ENCODE peak calls at places on chromosomes 7 and 10, in five cellular contexts. One of them, this sample, is unnamed.

GRCh38 chr7:151244156-151244870 is 4.2 kb downstream of the SMARCD3 start:
- DNase-seq in spleen: peak
- DNase-seq in IMR-90: peak
- DNase-seq in heart left ventricle: no peak
- DNase-seq in sigmoid colon: no peak
- DNase-seq in this sample: no peak

GRCh38 chr10:34505338-34505737 is 309.8 kb downstream of the PARD3 start:
- DNase-seq in spleen: no peak
- DNase-seq in IMR-90: no peak
- DNase-seq in heart left ventricle: no peak
- DNase-seq in sigmoid colon: no peak
- DNase-seq in this sample: no peak

GRCh38 chr7:155889636-155890508 is 77.6 kb upstream of the SHH start:
- DNase-seq in IMR-90: no peak
- DNase-seq in sigmoid colon: peak
- DNase-seq in spleen: peak
- DNase-seq in heart left ventricle: no peak
- DNase-seq in this sample: no peak

GRCh38 chr10:76540786-76541185 is 1096.8 kb downstream of the KCNMA1 start:
- DNase-seq in spleen: no peak
- DNase-seq in sigmoid colon: no peak
- DNase-seq in heart left ventricle: no peak
- DNase-seq in IMR-90: no peak
- DNase-seq in this sample: no peak

GRCh38 chr7:132061931-132062330 is 505.5 kb upstream of the PODXL start:
- DNase-seq in spleen: no peak
- DNase-seq in IMR-90: peak
- DNase-seq in sigmoid colon: no peak
- DNase-seq in heart left ventricle: no peak
- DNase-seq in this sample: no peak

GRCh38 chr7:5349005-5349380 is 66.2 kb downstream of the SLC29A4 start:
- DNase-seq in IMR-90: no peak
- DNase-seq in sigmoid colon: no peak
- DNase-seq in spleen: no peak
- DNase-seq in heart left ventricle: no peak
- DNase-seq in this sample: no peak

GRCh38 chr7:81873559-81873958 is 103.7 kb upstream of the HGF start:
- DNase-seq in sigmoid colon: no peak
- DNase-seq in IMR-90: peak
- DNase-seq in spleen: no peak
- DNase-seq in heart left ventricle: no peak
- DNase-seq in this sample: no peak

GRCh38 chr7:84271550-84271949 is 77.0 kb upstream of the SEMA3A start:
- DNase-seq in sigmoid colon: no peak
- DNase-seq in IMR-90: peak
- DNase-seq in heart left ventricle: no peak
- DNase-seq in spleen: no peak
- DNase-seq in this sample: no peak

GRCh38 chr7:91030680-91031079 is 233.6 kb upstream of the FZD1 start:
- DNase-seq in heart left ventricle: no peak
- DNase-seq in spleen: no peak
- DNase-seq in sigmoid colon: no peak
- DNase-seq in IMR-90: no peak
- DNase-seq in this sample: no peak

GRCh38 chr7:495761-496321 is 23.8 kb downstream of the PDGFA start:
- DNase-seq in sigmoid colon: peak
- DNase-seq in IMR-90: no peak
- DNase-seq in spleen: peak
- DNase-seq in heart left ventricle: peak
- DNase-seq in this sample: no peak

GRCh38 chr7:114825423-114825951 is 96.4 kb upstream of the MDFIC start:
- DNase-seq in spleen: no peak
- DNase-seq in IMR-90: no peak
- DNase-seq in sigmoid colon: no peak
- DNase-seq in heart left ventricle: no peak
- DNase-seq in this sample: no peak

GRCh38 chr7:97126483-97127171 is 9.1 kb downstream of the SDHAF3 start:
- DNase-seq in sigmoid colon: no peak
- DNase-seq in spleen: no peak
- DNase-seq in IMR-90: peak
- DNase-seq in heart left ventricle: no peak
- DNase-seq in this sample: no peak

GRCh38 chr7:70886547-70886946 is 245.4 kb upstream of the GALNT17 start:
- DNase-seq in IMR-90: no peak
- DNase-seq in heart left ventricle: no peak
- DNase-seq in sigmoid colon: no peak
- DNase-seq in spleen: no peak
- DNase-seq in this sample: no peak

GRCh38 chr10:113158183-113158582 is 208.1 kb downstream of the TCF7L2 start:
- DNase-seq in IMR-90: peak
- DNase-seq in spleen: no peak
- DNase-seq in heart left ventricle: no peak
- DNase-seq in sigmoid colon: no peak
- DNase-seq in this sample: no peak

GRCh38 chr10:131199646-131200045 is 111.9 kb downstream of the TCERG1L start:
- DNase-seq in heart left ventricle: no peak
- DNase-seq in sigmoid colon: peak
- DNase-seq in spleen: peak
- DNase-seq in IMR-90: no peak
- DNase-seq in this sample: peak

GRCh38 chr7:135690566-135690965 is 28.3 kb downstream of the STMP1 start:
- DNase-seq in heart left ventricle: no peak
- DNase-seq in spleen: no peak
- DNase-seq in sigmoid colon: no peak
- DNase-seq in IMR-90: peak
- DNase-seq in this sample: no peak

GRCh38 chr10:18713077-18713476 is 53.8 kb downstream of the ARL5B start:
- DNase-seq in spleen: no peak
- DNase-seq in heart left ventricle: no peak
- DNase-seq in sigmoid colon: no peak
- DNase-seq in IMR-90: peak
- DNase-seq in this sample: no peak

GRCh38 chr7:52260046-52260665 is 775.3 kb upstream of the POM121L12 start:
- DNase-seq in spleen: no peak
- DNase-seq in heart left ventricle: no peak
- DNase-seq in sigmoid colon: no peak
- DNase-seq in IMR-90: no peak
- DNase-seq in this sample: no peak

GRCh38 chr10:130421909-130422308 is 285.7 kb downstream of the GLRX3 start:
- DNase-seq in spleen: no peak
- DNase-seq in IMR-90: no peak
- DNase-seq in heart left ventricle: no peak
- DNase-seq in sigmoid colon: no peak
- DNase-seq in this sample: no peak

GRCh38 chr10:34102917-34103506 is 712.1 kb downstream of the PARD3 start:
- DNase-seq in heart left ventricle: no peak
- DNase-seq in sigmoid colon: no peak
- DNase-seq in IMR-90: peak
- DNase-seq in spleen: no peak
- DNase-seq in this sample: no peak

GRCh38 chr10:119538632-119539358 is 3.7 kb downstream of the RGS10 start:
- DNase-seq in IMR-90: no peak
- DNase-seq in spleen: no peak
- DNase-seq in sigmoid colon: peak
- DNase-seq in heart left ventricle: no peak
- DNase-seq in this sample: no peak

GRCh38 chr7:103735377-103735776 is 254.1 kb downstream of the RELN start:
- DNase-seq in sigmoid colon: no peak
- DNase-seq in heart left ventricle: no peak
- DNase-seq in IMR-90: peak
- DNase-seq in spleen: no peak
- DNase-seq in this sample: no peak

GRCh38 chr10:114265392-114266053 is 26.5 kb downstream of the VWA2 start:
- DNase-seq in sigmoid colon: peak
- DNase-seq in heart left ventricle: peak
- DNase-seq in IMR-90: no peak
- DNase-seq in spleen: no peak
- DNase-seq in this sample: no peak

GRCh38 chr7:54833021-54833467 is 74.0 kb upstream of the SEC61G start:
- DNase-seq in spleen: no peak
- DNase-seq in sigmoid colon: no peak
- DNase-seq in IMR-90: no peak
- DNase-seq in heart left ventricle: no peak
- DNase-seq in this sample: no peak

GRCh38 chr7:149147072-149147729 is at the start of gene ZNF398:
- DNase-seq in sigmoid colon: peak
- DNase-seq in spleen: peak
- DNase-seq in heart left ventricle: peak
- DNase-seq in IMR-90: peak
- DNase-seq in this sample: peak

GRCh38 chr7:8015095-8015745 is 46.6 kb downstream of the GLCCI1 start:
- DNase-seq in heart left ventricle: no peak
- DNase-seq in spleen: no peak
- DNase-seq in IMR-90: no peak
- DNase-seq in sigmoid colon: no peak
- DNase-seq in this sample: no peak

GRCh38 chr10:72334196-72334831 is 20.4 kb downstream of the DNAJB12 start:
- DNase-seq in spleen: peak
- DNase-seq in heart left ventricle: no peak
- DNase-seq in IMR-90: peak
- DNase-seq in sigmoid colon: no peak
- DNase-seq in this sample: peak

GRCh38 chr10:36725581-36726520 is 399.5 kb upstream of the ANKRD30A start:
- DNase-seq in spleen: peak
- DNase-seq in sigmoid colon: no peak
- DNase-seq in IMR-90: peak
- DNase-seq in heart left ventricle: peak
- DNase-seq in this sample: no peak

GRCh38 chr10:18659784-18660561 is 742 bp downstream of the ARL5B start:
- DNase-seq in sigmoid colon: no peak
- DNase-seq in IMR-90: peak
- DNase-seq in heart left ventricle: no peak
- DNase-seq in spleen: no peak
- DNase-seq in this sample: no peak

GRCh38 chr7:6497994-6498393 is 50.2 kb upstream of the DAGLB start:
- DNase-seq in sigmoid colon: no peak
- DNase-seq in heart left ventricle: no peak
- DNase-seq in IMR-90: no peak
- DNase-seq in spleen: no peak
- DNase-seq in this sample: no peak

GRCh38 chr10:84429926-84430520 is 101.6 kb downstream of the CCSER2 start:
- DNase-seq in sigmoid colon: no peak
- DNase-seq in IMR-90: peak
- DNase-seq in heart left ventricle: peak
- DNase-seq in spleen: peak
- DNase-seq in this sample: peak

GRCh38 chr7:30815016-30815854 is 44.0 kb downstream of the MINDY4 start:
- DNase-seq in sigmoid colon: peak
- DNase-seq in spleen: no peak
- DNase-seq in heart left ventricle: peak
- DNase-seq in IMR-90: no peak
- DNase-seq in this sample: no peak

GRCh38 chr10:103499881-103500280 is 6.4 kb downstream of the NEURL1 start:
- DNase-seq in IMR-90: peak
- DNase-seq in spleen: peak
- DNase-seq in heart left ventricle: no peak
- DNase-seq in sigmoid colon: no peak
- DNase-seq in this sample: no peak

GRCh38 chr10:124647421-124648130 is 96.6 kb downstream of the FAM53B start:
- DNase-seq in spleen: peak
- DNase-seq in heart left ventricle: peak
- DNase-seq in sigmoid colon: peak
- DNase-seq in IMR-90: peak
- DNase-seq in this sample: no peak
- TF ChIP-seq POLR2A in spleen: no peak
- TF ChIP-seq POLR2A in heart left ventricle: no peak
- TF ChIP-seq POLR2A in sigmoid colon: no peak
- TF ChIP-seq POLR2A in IMR-90: no peak
- TF ChIP-seq POLR2A in this sample: no peak

DNA sequence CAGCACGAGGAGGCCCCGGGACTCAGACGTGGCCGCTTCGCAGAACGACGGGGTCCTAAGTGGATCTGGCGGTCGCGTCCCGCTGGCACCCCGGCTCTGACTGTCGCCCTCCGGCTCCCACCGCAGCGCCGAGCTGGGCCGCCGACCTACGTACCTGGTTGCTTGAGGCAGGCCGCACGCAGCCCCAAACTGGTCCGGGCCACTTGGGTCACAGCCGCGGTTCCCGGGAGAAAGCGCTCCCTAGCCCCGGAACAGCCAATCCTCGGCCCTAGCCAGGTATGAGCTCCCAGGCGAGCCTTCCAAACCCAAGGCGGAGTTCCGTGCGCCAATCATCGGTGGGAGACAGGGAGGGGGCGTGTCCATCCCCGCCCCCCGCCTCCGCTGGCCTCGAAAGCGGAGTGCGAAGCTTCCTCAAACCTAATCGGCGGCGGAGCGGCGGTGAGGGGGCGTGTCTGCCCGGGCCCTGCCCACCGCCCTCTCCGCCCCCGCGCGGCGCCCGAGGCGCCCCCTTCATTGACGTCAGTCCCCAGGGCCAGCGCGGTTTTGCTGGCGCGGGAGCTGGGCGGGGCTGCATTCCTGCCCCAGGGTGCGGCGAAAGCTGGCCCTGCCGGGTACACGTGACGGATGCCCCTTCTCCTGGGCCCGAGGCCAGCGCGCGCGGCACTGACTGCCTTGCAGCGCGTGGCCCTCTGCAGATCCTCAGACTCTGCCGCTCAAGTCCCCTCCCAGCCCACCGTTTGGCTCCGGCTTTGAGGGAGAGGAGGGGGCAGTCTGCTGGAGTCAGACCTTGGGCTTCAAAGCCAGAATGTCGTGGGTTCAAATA is at the start of gene AVPI1:
- DNase-seq in sigmoid colon: peak
- DNase-seq in spleen: peak
- DNase-seq in heart left ventricle: peak
- DNase-seq in IMR-90: peak
- DNase-seq in this sample: peak
- H3K4me3 ChIP-seq in sigmoid colon: peak
- H3K4me3 ChIP-seq in spleen: peak
- H3K4me3 ChIP-seq in heart left ventricle: peak
- H3K4me3 ChIP-seq in IMR-90: peak
- H3K4me3 ChIP-seq in this sample: peak

GRCh38 chr7:111564078-111564477 is 1.8 kb upstream of the IMMP2L start:
- DNase-seq in IMR-90: no peak
- DNase-seq in sigmoid colon: no peak
- DNase-seq in spleen: no peak
- DNase-seq in heart left ventricle: no peak
- DNase-seq in this sample: no peak

GRCh38 chr7:111559665-111560064 is 2.6 kb downstream of the IMMP2L start:
- DNase-seq in sigmoid colon: no peak
- DNase-seq in heart left ventricle: no peak
- DNase-seq in spleen: no peak
- DNase-seq in IMR-90: no peak
- DNase-seq in this sample: no peak

GRCh38 chr7:111561659-111561908 is 708 bp downstream of the IMMP2L start:
- DNase-seq in IMR-90: no peak
- DNase-seq in spleen: no peak
- DNase-seq in heart left ventricle: no peak
- DNase-seq in sigmoid colon: no peak
- DNase-seq in this sample: peak

GRCh38 chr7:111560773-111561658 is 1.3 kb downstream of the IMMP2L start:
- DNase-seq in spleen: no peak
- DNase-seq in heart left ventricle: no peak
- DNase-seq in sigmoid colon: no peak
- DNase-seq in IMR-90: peak
- DNase-seq in this sample: no peak

GRCh38 chr7:111561909-111562732 is at the start of gene IMMP2L:
- DNase-seq in heart left ventricle: peak
- DNase-seq in sigmoid colon: peak
- DNase-seq in IMR-90: peak
- DNase-seq in spleen: peak
- DNase-seq in this sample: peak
- TF ChIP-seq POLR2A in heart left ventricle: peak
- TF ChIP-seq POLR2A in sigmoid colon: peak
- TF ChIP-seq POLR2A in IMR-90: peak
- TF ChIP-seq POLR2A in spleen: no peak
- TF ChIP-seq POLR2A in this sample: peak

GRCh38 chr10:31664803-31665202 is 263.8 kb downstream of the ARHGAP12 start:
- DNase-seq in spleen: no peak
- DNase-seq in sigmoid colon: peak
- DNase-seq in IMR-90: no peak
- DNase-seq in heart left ventricle: peak
- DNase-seq in this sample: no peak
- H3K4me3 ChIP-seq in spleen: no peak
- H3K4me3 ChIP-seq in sigmoid colon: no peak
- H3K4me3 ChIP-seq in IMR-90: no peak
- H3K4me3 ChIP-seq in heart left ventricle: no peak
- H3K4me3 ChIP-seq in this sample: no peak

This sample was measured in ovary.